ENCODE peak calls at places on chromosomes 11 and 22, in six cellular contexts. F is IMR-90, B is H9, M is H1, D is neuronal stem cell, E is mesenchymal stem cell. J is an unnamed sample.

GRCh38 chr11:73228268-73229134 is 10.4 kb downstream of the P2RY2 start:
- DNase-seq in F (no peak), B (peak; percentile 25), M (no peak), D (no peak), E (no peak), J (no peak)

GRCh38 chr11:57568330-57568766 is 876 bp upstream of the UBE2L6 start:
- DNase-seq in F (peak; percentile 67), B (peak; percentile 83), M (peak; percentile 63), D (peak; percentile 86), E (peak; percentile 85), J (peak; percentile 85)

GRCh38 chr11:77789731-77790476 is 30.6 kb downstream of the RSF1 start:
- DNase-seq in F (no peak), B (peak; percentile 64), M (no peak), D (no peak), E (no peak), J (peak; percentile 46)

GRCh38 chr11:17013548-17014320 is 480 bp downstream of the PLEKHA7 start:
- DNase-seq in F (no peak), B (peak; percentile 65), M (no peak), D (peak; percentile 3), E (no peak), J (peak; percentile 11)

GRCh38 chr22:22932512-22932941 is 44.9 kb downstream of the IGLL5 start:
- DNase-seq in F (no peak), B (no peak), M (no peak), D (no peak), E (no peak), J (no peak)

GRCh38 chr11:79059171-79059570 is 381.7 kb downstream of the TENM4 start:
- DNase-seq in F (no peak), B (no peak), M (no peak), D (no peak), E (no peak), J (no peak)

GRCh38 chr11:44079376-44079775 is 13.3 kb downstream of the ACCS start:
- DNase-seq in F (no peak), B (no peak), M (no peak), D (no peak), E (no peak), J (no peak)

GRCh38 chr11:28146123-28146751 is 38.0 kb downstream of the METTL15 start:
- DNase-seq in F (peak; percentile 92), B (no peak), M (no peak), D (peak; percentile 14), E (peak; percentile 89), J (peak; percentile 75)

GRCh38 chr11:11171854-11172253 is 181.2 kb downstream of the CSNK2A3 start:
- DNase-seq in F (no peak), B (no peak), M (no peak), D (no peak), E (peak; percentile 68), J (no peak)

GRCh38 chr11:71263391-71263790 is 11.0 kb upstream of the SHANK2 start:
- DNase-seq in F (peak; percentile 41), B (no peak), M (no peak), D (no peak), E (no peak), J (no peak)

GRCh38 chr11:117145393-117145761 is 1.3 kb downstream of the PAFAH1B2 start:
- DNase-seq in F (peak; percentile 32), B (no peak), M (no peak), D (peak; percentile 4), E (peak; percentile 68), J (peak; percentile 46)

GRCh38 chr22:18091916-18092526 is 14.2 kb downstream of the PEX26 start:
- DNase-seq in F (peak; percentile 43), B (no peak), M (no peak), D (no peak), E (no peak), J (no peak)

GRCh38 chr11:6545917-6546605 is 49.0 kb downstream of the DNHD1 start:
- DNase-seq in F (no peak), B (peak; percentile 23), M (no peak), D (no peak), E (no peak), J (no peak)

GRCh38 chr22:32473388-32473952 is 1.1 kb upstream of the FBXO7 start:
- DNase-seq in F (peak; percentile 70), B (no peak), M (no peak), D (peak; percentile 68), E (peak; percentile 79), J (peak; percentile 80)

GRCh38 chr22:46447906-46448669 is 89.3 kb downstream of the CELSR1 start:
- DNase-seq in F (no peak), B (no peak), M (no peak), D (no peak), E (no peak), J (no peak)

GRCh38 chr22:46011627-46012181 is 34.7 kb upstream of the WNT7B start:
- DNase-seq in F (no peak), B (no peak), M (no peak), D (no peak), E (no peak), J (no peak)

GRCh38 chr11:59158206-59159068 is 13.5 kb upstream of the DTX4 start:
- DNase-seq in F (peak; percentile 75), B (peak; percentile 66), M (no peak), D (no peak), E (peak; percentile 78), J (peak; percentile 85)

GRCh38 chr11:118282635-118283310 is 18.7 kb upstream of the MPZL2 start:
- DNase-seq in F (no peak), B (no peak), M (no peak), D (no peak), E (no peak), J (no peak)

GRCh38 chr22:17896552-17896951 is 122.3 kb upstream of the BID start:
- DNase-seq in F (peak; percentile 27), B (peak; percentile 79), M (no peak), D (no peak), E (no peak), J (peak; percentile 70)

GRCh38 chr22:20657963-20658362 is 116.0 kb upstream of the SERPIND1 start:
- DNase-seq in F (no peak), B (no peak), M (no peak), D (no peak), E (no peak), J (no peak)

GRCh38 chr22:38865201-38866023 is 6.6 kb downstream of the CBX6 start:
- DNase-seq in F (no peak), B (peak; percentile 27), M (no peak), D (no peak), E (no peak), J (no peak)

GRCh38 chr22:32796865-32797573 is 4.5 kb upstream of the TIMP3 start:
- DNase-seq in F (peak; percentile 83), B (peak; percentile 68), M (no peak), D (peak; percentile 48), E (peak; percentile 66), J (peak; percentile 67)

GRCh38 chr11:23205156-23205871 is 345.0 kb upstream of the CCDC179 start:
- DNase-seq in F (peak; percentile 50), B (no peak), M (no peak), D (no peak), E (peak; percentile 20), J (no peak)

GRCh38 chr11:124622531-124623451 is at the start of gene TBRG1:
- DNase-seq in F (peak; percentile 91), B (peak; percentile 94), M (peak; percentile 68), D (peak; percentile 84), E (peak; percentile 96), J (peak; percentile 96)

GRCh38 chr11:68216171-68216938 is 3.3 kb upstream of the KMT5B start:
- DNase-seq in F (no peak), B (no peak), M (no peak), D (no peak), E (no peak), J (no peak)

GRCh38 chr22:17411213-17411612 is 42.0 kb downstream of the CECR2 start:
- DNase-seq in F (no peak), B (no peak), M (no peak), D (no peak), E (no peak), J (no peak)

GRCh38 chr22:44497218-44497903 is 672 bp downstream of the RTL6 start:
- DNase-seq in F (peak; percentile 34), B (no peak), M (no peak), D (peak; percentile 9), E (peak; percentile 11), J (peak; percentile 5)

GRCh38 chr11:40129276-40129675 is 1330.2 kb downstream of the LRRC4C start:
- DNase-seq in F (no peak), B (no peak), M (no peak), D (peak; percentile 3), E (peak; percentile 13), J (peak; percentile 46)

GRCh38 chr11:124199702-124200101 is 16.6 kb downstream of the OR10D3 start:
- DNase-seq in F (peak; percentile 42), B (no peak), M (no peak), D (no peak), E (peak; percentile 78), J (no peak)

DNA sequence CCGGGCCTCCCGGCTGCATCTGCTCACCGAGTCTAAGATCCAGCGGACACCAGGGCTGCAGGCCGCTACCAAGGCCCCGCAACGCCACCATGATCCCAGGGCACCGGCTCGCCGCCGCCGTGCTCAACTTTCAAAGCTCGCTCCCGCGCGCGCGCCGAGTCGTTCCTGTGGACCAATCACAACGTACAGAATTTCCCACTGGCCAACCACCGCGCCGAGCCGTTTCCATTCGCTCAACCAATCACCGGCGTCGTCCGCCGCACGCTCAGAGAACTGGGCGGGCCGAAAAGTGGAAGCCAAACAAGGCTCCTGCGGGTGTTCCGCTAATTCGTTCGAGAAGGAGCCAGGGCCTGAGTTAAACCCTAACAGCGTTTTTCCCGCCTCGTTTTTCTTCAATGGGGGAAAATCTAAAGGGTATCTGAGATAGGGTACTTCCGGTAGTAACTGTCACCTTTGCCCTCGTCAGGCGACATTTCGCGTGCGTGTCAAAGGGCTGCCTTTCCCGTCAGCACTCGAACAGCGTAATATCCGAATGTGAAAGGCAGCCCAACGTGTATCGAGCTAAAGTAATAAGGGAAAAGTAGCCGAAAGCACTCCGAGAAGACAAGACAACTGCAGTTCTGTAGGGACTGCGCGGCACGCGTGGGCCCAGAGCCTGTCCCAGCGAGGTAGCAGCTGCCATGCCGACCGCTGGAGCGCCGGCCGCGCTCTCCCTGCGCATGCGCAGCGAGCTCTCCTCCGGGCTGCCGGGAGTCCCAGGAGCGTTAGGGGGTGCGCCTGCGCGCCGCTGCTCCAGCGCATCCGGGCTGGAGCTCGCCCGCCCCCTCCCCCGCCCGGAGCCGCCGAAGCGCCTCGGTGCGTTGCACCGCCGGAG is at the start of the genes NCAPD3 and VPS26B:
- DNase-seq in F (peak; percentile 93), B (peak; percentile 97), M (peak; percentile 86), D (peak; percentile 95), E (peak; percentile 97), J (peak; percentile 98)
- H3K18ac ChIP-seq in F (peak within 1 kb of the TSS; percentile 43), B (no peak within 1 kb of the TSS), M (peak within 1 kb of the TSS; percentile 25), D (peak within 1 kb of the TSS; percentile 91), E (peak within 1 kb of the TSS; percentile 99), J (peak within 1 kb of the TSS; percentile 77)

GRCh38 chr11:94107363-94107762 is 21.3 kb upstream of the PANX1 start:
- DNase-seq in F (no peak), B (no peak), M (no peak), D (no peak), E (no peak), J (no peak)
- H2BK15ac ChIP-seq in F (no peak overlapping the region), B (no peak overlapping the region), M (no peak overlapping the region), D (no peak overlapping the region), E (no peak overlapping the region), J (no peak overlapping the region)

GRCh38 chr11:76524461-76524860 is 79.6 kb downstream of the EMSY start:
- DNase-seq in F (peak; percentile 54), B (no peak), M (no peak), D (no peak), E (no peak), J (no peak)
- H3K27ac ChIP-seq in F (no peak overlapping the region), B (no peak overlapping the region), M (no peak overlapping the region), D (no peak overlapping the region), E (no peak overlapping the region), J (no peak overlapping the region)

DNA sequence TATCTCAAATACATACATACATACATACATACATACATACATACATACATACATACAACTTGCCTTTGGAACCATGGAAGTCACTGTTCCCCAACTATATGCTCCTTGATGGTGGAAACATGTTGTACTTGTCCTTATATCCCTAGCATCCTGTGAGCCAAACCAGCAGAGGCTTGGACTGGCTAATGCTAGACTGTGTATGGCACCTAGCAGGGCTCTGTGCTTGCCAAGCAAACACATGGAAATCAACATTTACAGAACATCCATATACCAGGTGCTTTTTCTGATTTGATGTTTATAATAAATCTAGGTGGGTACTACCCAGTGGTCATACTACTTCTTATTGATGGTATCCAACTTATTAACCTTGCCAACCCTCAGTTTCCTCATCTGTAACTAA is 86.1 kb downstream of the ABTB2 start:
- DNase-seq in F (no peak), B (no peak), M (no peak), D (no peak), E (no peak), J (no peak)
- H3K18ac ChIP-seq in F (no peak overlapping the region), B (no peak overlapping the region), M (no peak overlapping the region), D (no peak overlapping the region), E (no peak overlapping the region), J (no peak overlapping the region)